ENCODE peak calls at places on chromosomes 7 and 10, in eight cellular contexts. A is left cardiac atrium; R is RWPE1; Y is NCI-H1417; J is heart left ventricle; K is stimulated activated CD4-positive, alpha-beta T cell treated with anti-CD3 and anti-CD28 coated beads, Interleukin-12 subunit alpha, Interleukin-12 subunit beta, amount 100 ng/mL, for 4 hours; H is CD4-positive, alpha-beta memory T cell; E is pancreas. Q is an unnamed sample.

GRCh38 chr7:66307591-66308215 is 102.6 kb downstream of the TPST1 start:
- DNase-seq in A (no peak), R (no peak), Y (peak; percentile 14), J (no peak), K (no peak), H (no peak), E (no peak), Q (peak; percentile 88)

GRCh38 chr10:3263747-3264146 is 91.2 kb upstream of the PITRM1 start:
- DNase-seq in A (no peak), R (no peak), Y (no peak), J (no peak), K (no peak), H (no peak), E (no peak), Q (no peak)

GRCh38 chr10:78892383-78893191 is 176.2 kb upstream of the ZMIZ1 start:
- DNase-seq in A (no peak), R (no peak), Y (peak; percentile 62), J (no peak), K (no peak), H (no peak), E (no peak), Q (no peak)

GRCh38 chr7:27438878-27439589 is 196.4 kb downstream of the EVX1 start:
- DNase-seq in A (no peak), R (no peak), Y (no peak), J (no peak), K (no peak), H (no peak), E (no peak), Q (no peak)

GRCh38 chr10:111078505-111079185 is 1.8 kb downstream of the ADRA2A start:
- DNase-seq in A (no peak), R (no peak), Y (no peak), J (no peak), K (no peak), H (no peak), E (no peak), Q (no peak)

GRCh38 chr7:1263391-1263951 is 30.8 kb downstream of the UNCX start:
- DNase-seq in A (no peak), R (no peak), Y (peak; percentile 17), J (no peak), K (no peak), H (no peak), E (peak; percentile 41), Q (no peak)

GRCh38 chr10:49518982-49519578 is 19.8 kb downstream of the ERCC6 start:
- DNase-seq in A (no peak), R (peak; percentile 69), Y (peak; percentile 65), J (no peak), K (no peak), H (peak; percentile 41), E (no peak), Q (no peak)

GRCh38 chr10:98041352-98042043 is 11.1 kb upstream of the CRTAC1 start:
- DNase-seq in A (peak; percentile 71), R (peak; percentile 69), Y (peak; percentile 78), J (peak; percentile 56), K (peak; percentile 34), H (peak; percentile 9), E (no peak), Q (peak; percentile 13)

GRCh38 chr7:104111294-104111693 is 96.5 kb downstream of the ORC5 start:
- DNase-seq in A (no peak), R (no peak), Y (peak; percentile 50), J (no peak), K (no peak), H (no peak), E (no peak), Q (no peak)

GRCh38 chr10:44756235-44756634 is 154.9 kb upstream of the TMEM72 start:
- DNase-seq in A (no peak), R (no peak), Y (no peak), J (no peak), K (no peak), H (no peak), E (no peak), Q (no peak)

GRCh38 chr7:151876899-151877777 is at the start of gene PRKAG2:
- DNase-seq in A (peak; percentile 77), R (peak; percentile 50), Y (peak; percentile 82), J (peak; percentile 62), K (peak; percentile 70), H (peak; percentile 77), E (peak; percentile 87), Q (no peak)

GRCh38 chr10:119896937-119897336 is 4.4 kb downstream of the SEC23IP start:
- DNase-seq in A (peak; percentile 74), R (no peak), Y (no peak), J (peak; percentile 82), K (no peak), H (no peak), E (peak; percentile 77), Q (no peak)

GRCh38 chr10:7186387-7187032 is 224.3 kb downstream of the SFMBT2 start:
- DNase-seq in A (no peak), R (no peak), Y (no peak), J (no peak), K (no peak), H (no peak), E (no peak), Q (no peak)

GRCh38 chr10:43692051-43692825 is 43.6 kb upstream of the ZNF32 start:
- DNase-seq in A (no peak), R (no peak), Y (no peak), J (no peak), K (no peak), H (no peak), E (no peak), Q (no peak)

GRCh38 chr10:60731134-60731883 is 47.0 kb upstream of the CDK1 start:
- DNase-seq in A (no peak), R (no peak), Y (no peak), J (no peak), K (no peak), H (peak; percentile 57), E (no peak), Q (no peak)

GRCh38 chr10:130766071-130766470 is 545.5 kb downstream of the TCERG1L start:
- DNase-seq in A (peak; percentile 3), R (no peak), Y (no peak), J (no peak), K (no peak), H (no peak), E (peak; percentile 32), Q (no peak)

GRCh38 chr10:115171392-115171960 is 78.3 kb downstream of the ATRNL1 start:
- DNase-seq in A (no peak), R (peak; percentile 14), Y (peak; percentile 17), J (no peak), K (no peak), H (no peak), E (no peak), Q (no peak)

GRCh38 chr7:16071246-16071857 is 350.0 kb downstream of the CRPPA start:
- DNase-seq in A (no peak), R (peak; percentile 45), Y (peak; percentile 82), J (no peak), K (no peak), H (peak; percentile 36), E (no peak), Q (no peak)

GRCh38 chr10:119401671-119402395 is 140.7 kb downstream of the RGS10 start:
- DNase-seq in A (peak; percentile 80), R (peak; percentile 85), Y (no peak), J (peak; percentile 85), K (no peak), H (no peak), E (no peak), Q (peak; percentile 60)

GRCh38 chr7:49845626-49846025 is 72.2 kb downstream of the VWC2 start:
- DNase-seq in A (no peak), R (no peak), Y (no peak), J (no peak), K (no peak), H (no peak), E (no peak), Q (no peak)

GRCh38 chr7:31788891-31789680 is 102.1 kb downstream of the PPP1R17 start:
- DNase-seq in A (no peak), R (no peak), Y (no peak), J (no peak), K (no peak), H (no peak), E (no peak), Q (no peak)

GRCh38 chr7:138195207-138195606 is 118.9 kb downstream of the AKR1D1 start:
- DNase-seq in A (no peak), R (no peak), Y (no peak), J (no peak), K (no peak), H (no peak), E (no peak), Q (no peak)

GRCh38 chr7:77245015-77245755 is 45.6 kb upstream of the FGL2 start:
- DNase-seq in A (peak; percentile 33), R (no peak), Y (no peak), J (peak; percentile 55), K (no peak), H (no peak), E (no peak), Q (no peak)

GRCh38 chr7:5352440-5353010 is 69.8 kb downstream of the SLC29A4 start:
- DNase-seq in A (no peak), R (no peak), Y (no peak), J (no peak), K (no peak), H (no peak), E (peak; percentile 44), Q (no peak)

GRCh38 chr7:140898794-140899548 is 25.8 kb downstream of the BRAF start:
- DNase-seq in A (no peak), R (no peak), Y (no peak), J (no peak), K (no peak), H (no peak), E (no peak), Q (no peak)

GRCh38 chr10:86138551-86139065 is 228.0 kb downstream of the GRID1 start:
- DNase-seq in A (no peak), R (no peak), Y (no peak), J (no peak), K (no peak), H (no peak), E (no peak), Q (no peak)

GRCh38 chr7:18497800-18498199 is 2.3 kb downstream of the HDAC9 start:
- DNase-seq in A (no peak), R (no peak), Y (peak; percentile 60), J (no peak), K (no peak), H (no peak), E (no peak), Q (no peak)

GRCh38 chr7:229184-229964 is 37.0 kb downstream of the FAM20C start:
- DNase-seq in A (peak; percentile 87), R (no peak), Y (no peak), J (peak; percentile 87), K (no peak), H (no peak), E (no peak), Q (no peak)

GRCh38 chr7:135800560-135800959 is 51.9 kb upstream of the FAM180A start:
- DNase-seq in A (no peak), R (no peak), Y (no peak), J (no peak), K (no peak), H (no peak), E (no peak), Q (no peak)

GRCh38 chr7:27546610-27547009 is 116.1 kb downstream of the HIBADH start:
- DNase-seq in A (no peak), R (no peak), Y (no peak), J (no peak), K (no peak), H (no peak), E (no peak), Q (no peak)

GRCh38 chr7:148581685-148582084 is 8.9 kb upstream of the C7orf33 start:
- DNase-seq in A (no peak), R (no peak), Y (no peak), J (no peak), K (no peak), H (no peak), E (no peak), Q (no peak)

GRCh38 chr7:39002755-39003154 is 25.0 kb downstream of the POU6F2 start:
- DNase-seq in A (no peak), R (no peak), Y (no peak), J (no peak), K (no peak), H (no peak), E (no peak), Q (no peak)

GRCh38 chr7:121039994-121040393 is 51.5 kb downstream of the CPED1 start:
- DNase-seq in A (no peak), R (no peak), Y (no peak), J (no peak), K (no peak), H (no peak), E (no peak), Q (no peak)